ENCODE peak calls at places on chromosomes 11 and 22, in eight cellular contexts. L is A549, N is omental fat pad, S is AG09319, X is B cell, Y is HCEC 1CT, R is fibroblast of the aortic adventitia, E is M059J. Z is an unnamed sample.

GRCh38 chr22:45599836-45600577 is 71.6 kb upstream of the ATXN10 start:
- DNase-seq in L (no peak), R (no peak), E (no peak), N (no peak), X (no peak), S (no peak), Y (no peak), Z (no peak)

GRCh38 chr22:49392841-49393510 is 434.7 kb downstream of the BRD1 start:
- DNase-seq in X (no peak), S (no peak), L (no peak), E (no peak), N (no peak), Y (no peak), R (no peak), Z (no peak)

GRCh38 chr11:123065634-123066033 is 3.7 kb upstream of the HSPA8 start:
- DNase-seq in L (no peak), R (peak; percentile 76), E (no peak), Y (peak; percentile 74), N (no peak), S (peak; percentile 24), X (no peak), Z (no peak)

GRCh38 chr11:24734742-24735141 is 237.9 kb downstream of the LUZP2 start:
- DNase-seq in Y (no peak), R (no peak), E (peak; percentile 2), N (no peak), L (no peak), S (no peak), X (no peak), Z (no peak)

GRCh38 chr11:125941606-125942275 is 4.1 kb upstream of the VSIG10L2 start:
- DNase-seq in Y (no peak), L (peak; percentile 55), S (no peak), N (no peak), X (no peak), E (peak; percentile 47), R (peak; percentile 37), Z (peak; percentile 74)

GRCh38 chr11:47606731-47607130 is 12.5 kb upstream of the C1QTNF4 start:
- DNase-seq in Y (no peak), L (no peak), E (no peak), S (no peak), R (peak; percentile 58), N (no peak), X (no peak), Z (no peak)

GRCh38 chr11:58573451-58574104 is 2.1 kb downstream of the LPXN start:
- DNase-seq in X (peak; percentile 70), E (peak; percentile 91), S (no peak), L (peak; percentile 24), Y (peak; percentile 95), N (peak; percentile 59), R (peak; percentile 89), Z (no peak)

GRCh38 chr11:44680982-44681597 is 45.7 kb upstream of the TSPAN18 start:
- DNase-seq in Y (no peak), E (peak; percentile 88), R (no peak), L (no peak), X (no peak), S (no peak), N (no peak), Z (no peak)

GRCh38 chr22:37760152-37760551 is 47.6 kb upstream of the GCAT start:
- DNase-seq in E (no peak), X (no peak), N (no peak), L (no peak), Y (no peak), S (no peak), R (no peak), Z (no peak)

GRCh38 chr22:37880668-37881440 is 25.2 kb upstream of the MICALL1 start:
- DNase-seq in E (peak; percentile 14), S (no peak), Y (peak; percentile 73), X (no peak), N (no peak), R (peak; percentile 67), L (no peak), Z (no peak)

GRCh38 chr11:87897079-87897478 is 278.2 kb downstream of the RAB38 start:
- DNase-seq in X (no peak), N (no peak), E (no peak), Y (no peak), L (no peak), R (no peak), S (no peak), Z (no peak)

GRCh38 chr11:35558468-35558867 is 33.1 kb upstream of the PAMR1 start:
- DNase-seq in N (no peak), X (no peak), E (peak; percentile 24), L (no peak), S (no peak), Y (no peak), R (peak; percentile 85), Z (no peak)

GRCh38 chr11:57800444-57801184 is 39.0 kb downstream of the CTNND1 start:
- DNase-seq in E (peak; percentile 76), S (peak; percentile 43), L (peak; percentile 88), R (peak; percentile 81), X (no peak), Y (peak; percentile 73), N (no peak), Z (no peak)

GRCh38 chr11:64864473-64865285 is 13.7 kb downstream of the EHD1 start:
- DNase-seq in Y (peak; percentile 96), S (no peak), N (no peak), X (no peak), E (peak; percentile 94), R (peak; percentile 95), L (no peak), Z (no peak)

GRCh38 chr22:37968452-37969251 is 15.2 kb downstream of the POLR2F start:
- DNase-seq in N (no peak), S (no peak), X (no peak), Y (no peak), E (no peak), L (no peak), R (no peak), Z (no peak)

GRCh38 chr11:5818245-5818865 is 9.6 kb downstream of the OR52N2 start:
- DNase-seq in N (no peak), X (no peak), E (peak; percentile 38), R (no peak), Y (no peak), L (no peak), S (no peak), Z (no peak)

GRCh38 chr11:99352642-99353041 is 331.9 kb downstream of the CNTN5 start:
- DNase-seq in R (no peak), Y (no peak), E (no peak), X (no peak), N (no peak), L (no peak), S (no peak), Z (no peak)

GRCh38 chr11:110992481-110992880 is 253.0 kb upstream of the POU2AF2 start:
- DNase-seq in E (no peak), L (no peak), S (no peak), Y (no peak), X (no peak), R (no peak), N (no peak), Z (no peak)

GRCh38 chr22:38345782-38346181 is 28.5 kb upstream of the CSNK1E start:
- DNase-seq in Y (no peak), S (no peak), E (no peak), L (no peak), X (no peak), R (no peak), N (no peak), Z (no peak)

Z was measured in ecto neural progenitor cell.